ENCODE peak calls at places on chromosomes 3 and 15, in four cellular contexts. L is H1, D is IMR-90, E is H9. W is an unnamed sample.

GRCh38 chr3:186732169-186732766 is 15.1 kb downstream of the KNG1 start:
- DNase-seq in L (no peak), D (no peak), E (no peak), W (no peak)

GRCh38 chr15:64775551-64776401 is at the start of gene RBPMS2:
- DNase-seq in L (no peak), D (peak), E (peak), W (peak)

GRCh38 chr15:84033793-84034553 is 201.6 kb upstream of the GOLGA6L4 start:
- DNase-seq in L (no peak), D (peak), E (no peak), W (no peak)

GRCh38 chr3:33467786-33468185 is 27.6 kb upstream of the UBP1 start:
- DNase-seq in L (no peak), D (peak), E (peak), W (peak)

GRCh38 chr3:140736863-140737460 is 59.1 kb downstream of the TRIM42 start:
- DNase-seq in L (peak), D (no peak), E (peak), W (peak)

GRCh38 chr3:120177151-120177550 is 82.9 kb upstream of the GSK3B start:
- DNase-seq in L (peak), D (peak), E (peak), W (peak)

GRCh38 chr3:61830111-61830400 is 268.7 kb downstream of the PTPRG start:
- DNase-seq in L (no peak), D (peak), E (no peak), W (no peak)

GRCh38 chr3:72231439-72232196 is 446.7 kb upstream of the PROK2 start:
- DNase-seq in L (no peak), D (no peak), E (no peak), W (peak)

GRCh38 chr15:90845201-90845949 is 23.0 kb upstream of the FURIN start:
- DNase-seq in L (no peak), D (peak), E (no peak), W (no peak)

GRCh38 chr3:14806641-14807263 is 12.0 kb upstream of the FGD5 start:
- DNase-seq in L (no peak), D (peak), E (no peak), W (no peak)

GRCh38 chr3:23926736-23927135 is 9.8 kb downstream of the RPL15 start:
- DNase-seq in L (no peak), D (no peak), E (no peak), W (peak)

GRCh38 chr15:89799925-89800500 is 14.6 kb downstream of the ANPEP start:
- DNase-seq in L (no peak), D (no peak), E (no peak), W (no peak)

GRCh38 chr15:48664436-48664835 is 18.9 kb upstream of the FBN1 start:
- DNase-seq in L (no peak), D (no peak), E (no peak), W (no peak)
- H3K56ac ChIP-seq in L (no peak), D (no peak), E (no peak), W (no peak)

GRCh38 chr3:115086379-115086778 is 60.7 kb downstream of the ZBTB20 start:
- DNase-seq in L (no peak), D (no peak), E (no peak), W (no peak)

GRCh38 chr3:115081444-115081843 is 65.6 kb downstream of the ZBTB20 start:
- DNase-seq in L (no peak), D (no peak), E (no peak), W (no peak)

GRCh38 chr3:115087512-115087911 is 59.6 kb downstream of the ZBTB20 start:
- DNase-seq in L (no peak), D (no peak), E (no peak), W (no peak)

GRCh38 chr3:115084686-115085085 is 62.4 kb downstream of the ZBTB20 start:
- DNase-seq in L (no peak), D (no peak), E (no peak), W (no peak)

GRCh38 chr3:115085197-115085865 is 61.8 kb downstream of the ZBTB20 start:
- DNase-seq in L (no peak), D (no peak), E (no peak), W (peak)
- H4K5ac ChIP-seq in L (no peak), D (no peak), E (no peak), W (no peak)

DNA sequence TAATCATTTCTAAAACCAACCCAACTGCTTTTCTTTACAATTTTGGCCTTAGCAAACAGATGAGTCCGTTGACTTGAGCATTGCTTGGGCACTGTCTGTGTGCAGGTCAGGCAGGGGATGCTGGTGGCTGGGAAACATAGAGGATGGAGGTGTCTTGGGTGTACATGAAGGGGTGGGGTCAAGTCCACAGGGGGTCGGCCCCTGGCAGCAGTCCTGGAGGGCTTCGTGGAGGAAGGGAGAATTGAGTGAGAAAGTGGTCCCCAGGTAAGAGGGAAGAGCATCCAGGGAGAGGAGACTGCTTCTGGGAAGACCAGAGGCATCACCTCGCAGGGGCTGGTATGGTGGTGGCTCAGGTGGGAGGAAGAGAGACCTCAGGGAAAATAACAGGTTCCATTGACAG is 144.8 kb downstream of the TJP1 start:
- DNase-seq in L (no peak), D (no peak), E (peak), W (no peak)
- H2AK5ac ChIP-seq in L (no peak), D (peak), E (no peak), W (no peak)

GRCh38 chr15:52133510-52134220 is 21.1 kb upstream of the BCL2L10 start:
- DNase-seq in L (no peak), D (no peak), E (no peak), W (no peak)

GRCh38 chr15:52132066-52132465 is 19.5 kb upstream of the BCL2L10 start:
- DNase-seq in L (no peak), D (no peak), E (no peak), W (no peak)

GRCh38 chr15:52124270-52124878 is 11.8 kb upstream of the BCL2L10 start:
- DNase-seq in L (no peak), D (peak), E (no peak), W (peak)

GRCh38 chr15:52128568-52128967 is 16.0 kb upstream of the BCL2L10 start:
- DNase-seq in L (no peak), D (no peak), E (no peak), W (no peak)
- H3K56ac ChIP-seq in L (no peak), D (no peak), E (no peak), W (no peak)

W was measured in mesendoderm.